ENCODE peak calls at places on chromosomes 3 and 15, in six cellular contexts. A is hepatocyte, G is AG20443, X is T-helper 9 cell, Q is heart right ventricle, W is GM20000. L is an unnamed sample.

GRCh38 chr3:33141006-33141405 is 27.2 kb downstream of the CRTAP start:
- DNase-seq in W (no peak), Q (no peak), G (no peak), A (no peak), X (no peak), L (no peak)

GRCh38 chr3:25041871-25042584 is 386.0 kb upstream of the RARB start:
- DNase-seq in W (no peak), X (no peak), Q (no peak), G (no peak), A (no peak), L (no peak)

GRCh38 chr15:26475554-26475953 is 297.3 kb downstream of the GABRB3 start:
- DNase-seq in G (no peak), X (no peak), A (no peak), W (no peak), Q (no peak), L (no peak)

GRCh38 chr3:48402281-48402732 is 27.6 kb downstream of the PLXNB1 start:
- DNase-seq in X (no peak), W (peak), Q (peak), A (no peak), G (peak), L (no peak)

GRCh38 chr3:127953092-127953491 is 38.1 kb downstream of the KBTBD12 start:
- DNase-seq in A (no peak), W (no peak), X (no peak), Q (no peak), G (no peak), L (no peak)

GRCh38 chr15:48548376-48548775 is 97.1 kb downstream of the FBN1 start:
- DNase-seq in Q (no peak), G (no peak), X (no peak), A (no peak), W (no peak), L (no peak)

GRCh38 chr3:17154941-17155340 is 270.2 kb downstream of the PLCL2 start:
- DNase-seq in X (no peak), A (no peak), G (no peak), W (no peak), Q (no peak), L (no peak)

GRCh38 chr3:149576071-149576564 is 81.7 kb downstream of the WWTR1 start:
- DNase-seq in X (no peak), G (peak), Q (no peak), W (no peak), A (peak), L (no peak)

GRCh38 chr15:42108189-42108588 is 13.8 kb upstream of the PLA2G4D start:
- DNase-seq in X (no peak), Q (no peak), W (no peak), G (no peak), A (no peak), L (no peak)

GRCh38 chr3:37988931-37989525 is 1.6 kb upstream of the VILL start:
- DNase-seq in W (no peak), X (no peak), A (no peak), G (no peak), Q (no peak), L (no peak)

GRCh38 chr15:68431037-68431791 is 749 bp downstream of the ITGA11 start:
- DNase-seq in A (peak), X (no peak), Q (peak), W (no peak), G (peak), L (no peak)

GRCh38 chr3:63706321-63707085 is 54.0 kb downstream of the SNTN start:
- DNase-seq in W (no peak), X (no peak), Q (no peak), G (peak), A (no peak), L (no peak)